ENCODE peak calls at places on chromosomes 16 and 17, in four cellular contexts. E, Z, W and Q are unnamed samples. For H3K9me3, the result is how much of the 10 kb centered on the place peaks cover.

GRCh38 chr16:67196881-67197280 is 2.0 kb upstream of the ELMO3 start:
- DNase-seq in Z (no peak), W (no peak), E (no peak), Q (no peak)

GRCh38 chr17:15469260-15469659 is 1.8 kb upstream of the CDRT4 start:
- DNase-seq in E (no peak), W (no peak), Z (no peak), Q (peak)

GRCh38 chr16:7492122-7492521 is 159.5 kb downstream of the RBFOX1 start:
- DNase-seq in Z (no peak), W (no peak), E (no peak), Q (no peak)

GRCh38 chr16:52631711-52632110 is 84.8 kb upstream of the TOX3 start:
- DNase-seq in W (no peak), Z (no peak), E (no peak), Q (no peak)

GRCh38 chr17:18960803-18961511 is 9.0 kb downstream of the SLC5A10 start:
- DNase-seq in W (peak), Z (peak), E (peak), Q (peak)

GRCh38 chr17:38667787-38668122 is 7.0 kb downstream of the EPOP start:
- DNase-seq in E (no peak), W (no peak), Z (no peak), Q (no peak)

GRCh38 chr16:16007743-16008111 is 58.3 kb downstream of the ABCC1 start:
- DNase-seq in W (no peak), E (no peak), Z (no peak), Q (no peak)

GRCh38 chr17:57114085-57114673 is 29.1 kb downstream of the AKAP1 start:
- DNase-seq in Z (peak), W (peak), E (peak), Q (no peak)

GRCh38 chr16:27738596-27738995 is 188.7 kb downstream of the KATNIP start:
- DNase-seq in W (no peak), E (no peak), Z (no peak), Q (no peak)

GRCh38 chr16:8675183-8676159 is 1.1 kb downstream of the ABAT start:
- DNase-seq in W (no peak), Z (peak), E (peak), Q (no peak)

GRCh38 chr16:28923652-28924398 is 1.2 kb downstream of the RABEP2 start:
- DNase-seq in E (no peak), Z (peak), W (no peak), Q (no peak)

GRCh38 chr16:84434800-84435199 is 66.5 kb downstream of the ATP2C2 start:
- DNase-seq in E (no peak), Z (no peak), W (no peak), Q (no peak)

GRCh38 chr17:62980842-62981241 is 14.8 kb downstream of the TANC2 start:
- DNase-seq in E (no peak), Z (no peak), W (no peak), Q (no peak)

GRCh38 chr16:58027341-58028167 is 2.0 kb downstream of the MMP15 start:
- DNase-seq in Z (peak), W (peak), E (no peak), Q (no peak)

GRCh38 chr16:3496386-3496785 is 1.1 kb upstream of the C16orf90 start:
- DNase-seq in Z (no peak), W (no peak), E (no peak), Q (no peak)

GRCh38 chr16:3494574-3494973 is 715 bp downstream of the C16orf90 start:
- DNase-seq in W (no peak), E (no peak), Z (no peak), Q (no peak)

GRCh38 chr16:3492356-3492755 is 2.9 kb downstream of the C16orf90 start:
- DNase-seq in E (no peak), Z (no peak), W (no peak), Q (no peak)

GRCh38 chr16:3497771-3498170 is 2.5 kb upstream of the C16orf90 start:
- DNase-seq in Z (no peak), W (no peak), E (no peak), Q (no peak)

GRCh38 chr16:3495166-3495565 is at the start of gene C16orf90:
- DNase-seq in Z (no peak), W (no peak), E (no peak), Q (no peak)
- H3K9me3 ChIP-seq in Z (under half), W (under half), E (under half), Q (under half)

GRCh38 chr16:720507-720989 is 398 bp upstream of the ANTKMT start:
- DNase-seq in E (peak), Z (no peak), W (peak), Q (no peak)

GRCh38 chr16:721765-722481 is 977 bp downstream of the ANTKMT start:
- DNase-seq in E (no peak), W (no peak), Z (no peak), Q (no peak)

GRCh38 chr16:719815-720506 is 985 bp upstream of the ANTKMT start:
- DNase-seq in Z (peak), W (peak), E (no peak), Q (no peak)

GRCh38 chr16:722835-723633 is 2.1 kb downstream of the ANTKMT start:
- DNase-seq in E (no peak), Z (no peak), W (no peak), Q (no peak)

GRCh38 chr16:720990-721764 is at the start of gene ANTKMT:
- DNase-seq in Z (peak), W (peak), E (peak), Q (peak)
- TF ChIP-seq POLR2A in Z (peak), W (peak), E (peak), Q (peak)

GRCh38 chr17:4895676-4896331 is 3.5 kb upstream of the C17orf107 start:
- DNase-seq in Z (no peak), W (no peak), E (no peak), Q (no peak)
- TF ChIP-seq CTCF in Z (peak), W (no peak), E (no peak), Q (no peak)

GRCh38 chr17:8966926-8967325 is 1.4 kb upstream of the PIK3R5 start:
- DNase-seq in Z (no peak), W (no peak), E (no peak), Q (no peak)
- H3K9me3 ChIP-seq in Z (under half), W (under half), E (under half), Q (under half)